ENCODE peak calls at places on chromosomes 4 and X, in five cellular contexts. One of them, this sample, is unnamed.

GRCh38 chrX:122868626-122869025 is 315.5 kb upstream of the GRIA3 start:
- DNase-seq in tibial nerve: no peak
- DNase-seq in IMR-90: no peak
- DNase-seq in right lobe of liver: no peak
- DNase-seq in NB4: no peak
- DNase-seq in this sample: no peak

GRCh38 chr4:60617731-60618130 is 582.4 kb upstream of the ADGRL3 start:
- DNase-seq in NB4: no peak
- DNase-seq in tibial nerve: no peak
- DNase-seq in right lobe of liver: no peak
- DNase-seq in IMR-90: no peak
- DNase-seq in this sample: no peak

GRCh38 chr4:23887173-23887572 is 2.7 kb downstream of the PPARGC1A start:
- DNase-seq in IMR-90: no peak
- DNase-seq in tibial nerve: no peak
- DNase-seq in right lobe of liver: no peak
- DNase-seq in NB4: no peak
- DNase-seq in this sample: no peak

GRCh38 chrX:152926279-152926678 is 28.4 kb downstream of the ZNF185 start:
- DNase-seq in NB4: peak
- DNase-seq in right lobe of liver: peak
- DNase-seq in tibial nerve: no peak
- DNase-seq in IMR-90: peak
- DNase-seq in this sample: peak

GRCh38 chrX:44507292-44507691 is 35.4 kb downstream of the FUNDC1 start:
- DNase-seq in tibial nerve: no peak
- DNase-seq in right lobe of liver: no peak
- DNase-seq in NB4: no peak
- DNase-seq in IMR-90: no peak
- DNase-seq in this sample: no peak

GRCh38 chr4:54050214-54050904 is 14.0 kb downstream of the CHIC2 start:
- DNase-seq in IMR-90: peak
- DNase-seq in tibial nerve: no peak
- DNase-seq in NB4: no peak
- DNase-seq in right lobe of liver: no peak
- DNase-seq in this sample: no peak

GRCh38 chr4:75289843-75290616 is 224.2 kb downstream of the RCHY1 start:
- DNase-seq in IMR-90: no peak
- DNase-seq in tibial nerve: no peak
- DNase-seq in NB4: peak
- DNase-seq in right lobe of liver: no peak
- DNase-seq in this sample: peak

GRCh38 chrX:72395252-72395651 is 89.5 kb upstream of the CITED1 start:
- DNase-seq in NB4: no peak
- DNase-seq in right lobe of liver: no peak
- DNase-seq in tibial nerve: no peak
- DNase-seq in IMR-90: no peak
- DNase-seq in this sample: no peak

GRCh38 chr4:114997596-114997995 is 115.8 kb downstream of the NDST4 start:
- DNase-seq in NB4: no peak
- DNase-seq in IMR-90: no peak
- DNase-seq in tibial nerve: no peak
- DNase-seq in right lobe of liver: no peak
- DNase-seq in this sample: no peak

GRCh38 chr4:81635747-81636146 is 164.0 kb upstream of the RASGEF1B start:
- DNase-seq in NB4: peak
- DNase-seq in right lobe of liver: peak
- DNase-seq in IMR-90: no peak
- DNase-seq in tibial nerve: peak
- DNase-seq in this sample: peak

GRCh38 chr4:115053313-115053712 is 60.1 kb downstream of the NDST4 start:
- DNase-seq in IMR-90: no peak
- DNase-seq in tibial nerve: no peak
- DNase-seq in right lobe of liver: no peak
- DNase-seq in NB4: no peak
- DNase-seq in this sample: no peak

GRCh38 chrX:46649421-46650260 is 76.1 kb downstream of the CHST7 start:
- DNase-seq in NB4: peak
- DNase-seq in tibial nerve: no peak
- DNase-seq in IMR-90: peak
- DNase-seq in right lobe of liver: peak
- DNase-seq in this sample: peak

GRCh38 chr4:5066101-5066500 is 14.8 kb downstream of the STK32B start:
- DNase-seq in right lobe of liver: no peak
- DNase-seq in tibial nerve: no peak
- DNase-seq in IMR-90: no peak
- DNase-seq in NB4: no peak
- DNase-seq in this sample: no peak

GRCh38 chrX:153687121-153688039 is at the start of gene SLC6A8:
- DNase-seq in NB4: peak
- DNase-seq in right lobe of liver: peak
- DNase-seq in tibial nerve: peak
- DNase-seq in IMR-90: peak
- DNase-seq in this sample: peak

GRCh38 chr4:169270156-169270809 is 473 bp downstream of the SH3RF1 start:
- DNase-seq in tibial nerve: peak
- DNase-seq in NB4: peak
- DNase-seq in right lobe of liver: peak
- DNase-seq in IMR-90: no peak
- DNase-seq in this sample: peak

GRCh38 chrX:130296743-130297142 is 28.0 kb upstream of the ZNF280C start:
- DNase-seq in tibial nerve: no peak
- DNase-seq in IMR-90: peak
- DNase-seq in right lobe of liver: no peak
- DNase-seq in NB4: peak
- DNase-seq in this sample: no peak

GRCh38 chrX:100615015-100615414 is 21.6 kb downstream of the TSPAN6 start:
- DNase-seq in right lobe of liver: peak
- DNase-seq in IMR-90: peak
- DNase-seq in tibial nerve: no peak
- DNase-seq in NB4: peak
- DNase-seq in this sample: peak

GRCh38 chr4:5940470-5941203 is 47.8 kb upstream of the CRMP1 start:
- DNase-seq in right lobe of liver: no peak
- DNase-seq in IMR-90: peak
- DNase-seq in tibial nerve: no peak
- DNase-seq in NB4: peak
- DNase-seq in this sample: no peak

GRCh38 chrX:110791206-110791605 is 4.4 kb downstream of the CHRDL1 start:
- DNase-seq in IMR-90: no peak
- DNase-seq in tibial nerve: no peak
- DNase-seq in right lobe of liver: no peak
- DNase-seq in NB4: no peak
- DNase-seq in this sample: no peak

GRCh38 chrX:48573690-48574269 is 504 bp upstream of the RBM3 start:
- DNase-seq in IMR-90: no peak
- DNase-seq in NB4: no peak
- DNase-seq in tibial nerve: peak
- DNase-seq in right lobe of liver: peak
- DNase-seq in this sample: peak

GRCh38 chr4:25970691-25971427 is 56.8 kb downstream of the SMIM20 start:
- DNase-seq in IMR-90: no peak
- DNase-seq in tibial nerve: no peak
- DNase-seq in right lobe of liver: no peak
- DNase-seq in NB4: no peak
- DNase-seq in this sample: peak

GRCh38 chr4:8904041-8904501 is 32.4 kb upstream of the HMX1 start:
- DNase-seq in tibial nerve: no peak
- DNase-seq in IMR-90: no peak
- DNase-seq in right lobe of liver: no peak
- DNase-seq in NB4: no peak
- DNase-seq in this sample: no peak

GRCh38 chrX:2707334-2707760 is 16.3 kb downstream of the CD99 start:
- DNase-seq in tibial nerve: peak
- DNase-seq in right lobe of liver: no peak
- DNase-seq in NB4: peak
- DNase-seq in IMR-90: peak
- DNase-seq in this sample: peak

GRCh38 chr4:168574581-168575295 is 77.9 kb downstream of the PALLD start:
- DNase-seq in IMR-90: peak
- DNase-seq in tibial nerve: no peak
- DNase-seq in NB4: no peak
- DNase-seq in right lobe of liver: no peak
- DNase-seq in this sample: no peak

GRCh38 chrX:154486052-154486395 is 391 bp downstream of the UBL4A start:
- DNase-seq in right lobe of liver: peak
- DNase-seq in tibial nerve: no peak
- DNase-seq in NB4: peak
- DNase-seq in IMR-90: no peak
- DNase-seq in this sample: peak

GRCh38 chr4:101345596-101346311 is 1.6 kb downstream of the PPP3CA start:
- DNase-seq in right lobe of liver: peak
- DNase-seq in IMR-90: peak
- DNase-seq in tibial nerve: peak
- DNase-seq in NB4: no peak
- DNase-seq in this sample: peak

GRCh38 chr4:12636191-12636590 is 847.9 kb downstream of the RAB28 start:
- DNase-seq in tibial nerve: no peak
- DNase-seq in right lobe of liver: no peak
- DNase-seq in NB4: no peak
- DNase-seq in IMR-90: no peak
- DNase-seq in this sample: no peak

GRCh38 chr4:136342666-136343065 is 1189.6 kb downstream of the PCDH18 start:
- DNase-seq in NB4: no peak
- DNase-seq in tibial nerve: no peak
- DNase-seq in IMR-90: no peak
- DNase-seq in right lobe of liver: no peak
- DNase-seq in this sample: no peak

GRCh38 chr4:98778206-98778605 is 119.8 kb upstream of the TSPAN5 start:
- DNase-seq in NB4: peak
- DNase-seq in right lobe of liver: peak
- DNase-seq in tibial nerve: no peak
- DNase-seq in IMR-90: peak
- DNase-seq in this sample: no peak

GRCh38 chr4:99885687-99886086 is 8.5 kb downstream of the LAMTOR3 start:
- DNase-seq in tibial nerve: no peak
- DNase-seq in NB4: no peak
- DNase-seq in right lobe of liver: no peak
- DNase-seq in IMR-90: no peak
- DNase-seq in this sample: no peak

GRCh38 chr4:99832313-99832712 is 15.7 kb downstream of the DAPP1 start:
- DNase-seq in NB4: no peak
- DNase-seq in IMR-90: no peak
- DNase-seq in tibial nerve: no peak
- DNase-seq in right lobe of liver: no peak
- DNase-seq in this sample: no peak

GRCh38 chr4:153001626-153002025 is 65.5 kb downstream of the FHDC1 start:
- DNase-seq in NB4: no peak
- DNase-seq in IMR-90: no peak
- DNase-seq in tibial nerve: no peak
- DNase-seq in right lobe of liver: no peak
- DNase-seq in this sample: no peak

GRCh38 chr4:156294577-156294976 is 340.9 kb upstream of the CTSO start:
- DNase-seq in IMR-90: peak
- DNase-seq in tibial nerve: no peak
- DNase-seq in NB4: peak
- DNase-seq in right lobe of liver: no peak
- DNase-seq in this sample: no peak

GRCh38 chrX:13374364-13374763 is 54.5 kb upstream of the ATXN3L start:
- DNase-seq in tibial nerve: no peak
- DNase-seq in right lobe of liver: no peak
- DNase-seq in NB4: no peak
- DNase-seq in IMR-90: no peak
- DNase-seq in this sample: no peak

GRCh38 chrX:13373807-13374187 is 53.9 kb upstream of the ATXN3L start:
- DNase-seq in right lobe of liver: no peak
- DNase-seq in tibial nerve: no peak
- DNase-seq in IMR-90: peak
- DNase-seq in NB4: no peak
- DNase-seq in this sample: no peak

GRCh38 chrX:13373027-13373806 is 53.4 kb upstream of the ATXN3L start:
- DNase-seq in right lobe of liver: no peak
- DNase-seq in IMR-90: peak
- DNase-seq in tibial nerve: no peak
- DNase-seq in NB4: no peak
- DNase-seq in this sample: no peak

GRCh38 chrX:13371191-13371590 is 51.3 kb upstream of the ATXN3L start:
- DNase-seq in NB4: no peak
- DNase-seq in IMR-90: peak
- DNase-seq in right lobe of liver: no peak
- DNase-seq in tibial nerve: no peak
- DNase-seq in this sample: no peak

DNA sequence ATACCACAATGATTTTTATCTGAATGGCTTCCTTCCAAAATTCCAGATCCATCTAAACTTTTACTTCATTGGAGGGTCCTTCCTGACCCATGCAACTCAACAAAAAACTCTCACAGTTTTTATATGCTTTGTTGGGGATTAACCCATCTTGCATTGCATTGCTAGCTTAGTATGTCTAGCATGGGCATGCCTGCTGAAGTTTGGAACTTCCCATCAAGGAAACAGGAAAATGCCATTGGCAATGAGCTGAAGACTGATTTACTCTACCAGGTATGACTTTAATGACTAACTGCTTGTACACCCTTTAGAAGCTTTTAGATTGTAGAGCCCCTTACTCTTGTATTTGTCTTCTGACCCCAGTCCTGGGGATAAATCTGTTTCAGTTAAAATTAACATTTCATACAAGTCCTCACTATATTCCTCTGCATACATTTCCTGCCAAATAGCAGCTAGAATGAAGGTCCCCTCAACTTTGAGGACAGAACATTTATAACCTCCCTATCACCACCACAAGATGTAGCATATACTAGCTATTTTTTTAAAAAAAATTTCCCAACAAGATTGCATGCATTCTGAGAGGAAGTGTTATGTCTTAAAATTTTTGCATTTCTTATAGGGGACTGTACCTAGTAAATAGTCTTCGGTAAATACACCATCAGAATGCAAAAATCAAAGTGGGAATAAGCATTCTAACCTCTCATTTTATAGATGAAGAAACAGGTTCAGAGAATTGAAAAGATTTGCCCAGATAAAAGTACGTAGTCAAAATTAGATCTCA is 52.5 kb upstream of the ATXN3L start:
- DNase-seq in right lobe of liver: no peak
- DNase-seq in tibial nerve: no peak
- DNase-seq in IMR-90: no peak
- DNase-seq in NB4: no peak
- DNase-seq in this sample: no peak
- TF ChIP-seq POLR2A in right lobe of liver: no peak
- TF ChIP-seq POLR2A in tibial nerve: no peak
- TF ChIP-seq POLR2A in IMR-90: no peak
- TF ChIP-seq POLR2A in NB4: no peak
- TF ChIP-seq POLR2A in this sample: no peak

GRCh38 chr4:163492951-163493504 is 1.5 kb upstream of the TMA16 start:
- DNase-seq in NB4: peak
- DNase-seq in tibial nerve: no peak
- DNase-seq in right lobe of liver: no peak
- DNase-seq in IMR-90: no peak
- DNase-seq in this sample: no peak
- TF ChIP-seq POLR2A in NB4: no peak
- TF ChIP-seq POLR2A in tibial nerve: no peak
- TF ChIP-seq POLR2A in right lobe of liver: no peak
- TF ChIP-seq POLR2A in IMR-90: no peak
- TF ChIP-seq POLR2A in this sample: no peak

GRCh38 chr4:1982124-1983052 is 26.4 kb downstream of the NELFA start:
- DNase-seq in right lobe of liver: no peak
- DNase-seq in tibial nerve: no peak
- DNase-seq in NB4: no peak
- DNase-seq in IMR-90: no peak
- DNase-seq in this sample: peak
- TF ChIP-seq POLR2A in right lobe of liver: no peak
- TF ChIP-seq POLR2A in tibial nerve: no peak
- TF ChIP-seq POLR2A in NB4: no peak
- TF ChIP-seq POLR2A in IMR-90: no peak
- TF ChIP-seq POLR2A in this sample: no peak

GRCh38 chr4:20251796-20252655 is at the start of gene SLIT2:
- DNase-seq in IMR-90: peak
- DNase-seq in right lobe of liver: peak
- DNase-seq in tibial nerve: peak
- DNase-seq in NB4: peak
- DNase-seq in this sample: peak
- TF ChIP-seq POLR2A in IMR-90: peak
- TF ChIP-seq POLR2A in right lobe of liver: peak
- TF ChIP-seq POLR2A in tibial nerve: peak
- TF ChIP-seq POLR2A in NB4: no peak
- TF ChIP-seq POLR2A in this sample: peak

This sample was measured in transverse colon.